ENCODE peak calls at places on chromosomes 13 and 19, in five cellular contexts. One of them, this sample, is unnamed.

GRCh38 chr13:66888698-66889097 is 341.4 kb downstream of the PCDH9 start:
- DNase-seq in tibial nerve: no peak
- DNase-seq in body of pancreas: no peak
- DNase-seq in HCT116: no peak
- DNase-seq in hepatocyte: no peak
- DNase-seq in this sample: no peak

GRCh38 chr19:2081873-2082810 is 14.0 kb downstream of the MOB3A start:
- DNase-seq in tibial nerve: no peak
- DNase-seq in body of pancreas: no peak
- DNase-seq in HCT116: no peak
- DNase-seq in hepatocyte: no peak
- DNase-seq in this sample: no peak

GRCh38 chr13:99009987-99010551 is 32.2 kb upstream of the DOCK9 start:
- DNase-seq in tibial nerve: no peak
- DNase-seq in body of pancreas: no peak
- DNase-seq in HCT116: no peak
- DNase-seq in hepatocyte: no peak
- DNase-seq in this sample: no peak

GRCh38 chr13:43387880-43388279 is 364.5 kb downstream of the DNAJC15 start:
- DNase-seq in tibial nerve: no peak
- DNase-seq in body of pancreas: no peak
- DNase-seq in HCT116: no peak
- DNase-seq in hepatocyte: no peak
- DNase-seq in this sample: no peak

GRCh38 chr13:74210693-74211393 is 76.6 kb upstream of the KLF12 start:
- DNase-seq in tibial nerve: no peak
- DNase-seq in body of pancreas: no peak
- DNase-seq in HCT116: no peak
- DNase-seq in hepatocyte: peak; percentile 21
- DNase-seq in this sample: peak; percentile 32

GRCh38 chr19:710767-711166 is 2.0 kb downstream of the PALM start:
- DNase-seq in tibial nerve: no peak
- DNase-seq in body of pancreas: no peak
- DNase-seq in HCT116: no peak
- DNase-seq in hepatocyte: no peak
- DNase-seq in this sample: peak; percentile 71

GRCh38 chr13:75908137-75908536 is 272.0 kb downstream of the LMO7 start:
- DNase-seq in tibial nerve: no peak
- DNase-seq in body of pancreas: no peak
- DNase-seq in HCT116: no peak
- DNase-seq in hepatocyte: no peak
- DNase-seq in this sample: peak; percentile 44

GRCh38 chr13:35953537-35954206 is 177.5 kb downstream of the DCLK1 start:
- DNase-seq in tibial nerve: peak; percentile 70
- DNase-seq in body of pancreas: peak; percentile 37
- DNase-seq in HCT116: peak; percentile 13
- DNase-seq in hepatocyte: peak; percentile 90
- DNase-seq in this sample: peak; percentile 82

GRCh38 chr13:47121092-47121763 is 224.4 kb upstream of the HTR2A start:
- DNase-seq in tibial nerve: no peak
- DNase-seq in body of pancreas: no peak
- DNase-seq in HCT116: no peak
- DNase-seq in hepatocyte: no peak
- DNase-seq in this sample: no peak

GRCh38 chr19:21705393-21705792 is 62.0 kb downstream of the ZNF100 start:
- DNase-seq in tibial nerve: no peak
- DNase-seq in body of pancreas: no peak
- DNase-seq in HCT116: no peak
- DNase-seq in hepatocyte: no peak
- DNase-seq in this sample: no peak

GRCh38 chr19:46387713-46388130 is 25.6 kb downstream of the CCDC8 start:
- DNase-seq in tibial nerve: no peak
- DNase-seq in body of pancreas: no peak
- DNase-seq in HCT116: no peak
- DNase-seq in hepatocyte: no peak
- DNase-seq in this sample: no peak

GRCh38 chr13:85093808-85094207 is 705.4 kb downstream of the SLITRK6 start:
- DNase-seq in tibial nerve: peak; percentile 19
- DNase-seq in body of pancreas: no peak
- DNase-seq in HCT116: peak; percentile 7
- DNase-seq in hepatocyte: peak; percentile 4
- DNase-seq in this sample: peak; percentile 63

GRCh38 chr13:50893211-50893852 is 16.3 kb upstream of the RNASEH2B start:
- DNase-seq in tibial nerve: no peak
- DNase-seq in body of pancreas: no peak
- DNase-seq in HCT116: no peak
- DNase-seq in hepatocyte: no peak
- DNase-seq in this sample: no peak

GRCh38 chr13:36190771-36191170 is 23.6 kb downstream of the SOHLH2 start:
- DNase-seq in tibial nerve: no peak
- DNase-seq in body of pancreas: no peak
- DNase-seq in HCT116: no peak
- DNase-seq in hepatocyte: no peak
- DNase-seq in this sample: no peak

GRCh38 chr13:64817721-64818120 is 2412.4 kb downstream of the PCDH9 start:
- DNase-seq in tibial nerve: no peak
- DNase-seq in body of pancreas: no peak
- DNase-seq in HCT116: no peak
- DNase-seq in hepatocyte: no peak
- DNase-seq in this sample: no peak

GRCh38 chr19:32828643-32829344 is 40.8 kb downstream of the SLC7A9 start:
- DNase-seq in tibial nerve: no peak
- DNase-seq in body of pancreas: no peak
- DNase-seq in HCT116: no peak
- DNase-seq in hepatocyte: no peak
- DNase-seq in this sample: no peak

GRCh38 chr19:20339444-20339843 is 172.4 kb downstream of the ZNF486 start:
- DNase-seq in tibial nerve: no peak
- DNase-seq in body of pancreas: no peak
- DNase-seq in HCT116: no peak
- DNase-seq in hepatocyte: no peak
- DNase-seq in this sample: no peak

GRCh38 chr19:35363001-35363590 is 4.8 kb downstream of the FFAR3 start:
- DNase-seq in tibial nerve: no peak
- DNase-seq in body of pancreas: no peak
- DNase-seq in HCT116: no peak
- DNase-seq in hepatocyte: no peak
- DNase-seq in this sample: no peak

GRCh38 chr13:24684600-24684998 is 4.4 kb downstream of the ATP12A start:
- DNase-seq in tibial nerve: no peak
- DNase-seq in body of pancreas: no peak
- DNase-seq in HCT116: no peak
- DNase-seq in hepatocyte: no peak
- DNase-seq in this sample: no peak

GRCh38 chr19:48842744-48843162 is 6.5 kb upstream of the HSD17B14 start:
- DNase-seq in tibial nerve: no peak
- DNase-seq in body of pancreas: peak; percentile 50
- DNase-seq in HCT116: peak; percentile 46
- DNase-seq in hepatocyte: peak; percentile 76
- DNase-seq in this sample: no peak

GRCh38 chr13:20706661-20707060 is 3.2 kb downstream of the IL17D start:
- DNase-seq in tibial nerve: no peak
- DNase-seq in body of pancreas: no peak
- DNase-seq in HCT116: no peak
- DNase-seq in hepatocyte: no peak
- DNase-seq in this sample: no peak

GRCh38 chr19:56748443-56748842 is 76.9 kb upstream of the ZNF835 start:
- DNase-seq in tibial nerve: no peak
- DNase-seq in body of pancreas: peak; percentile 18
- DNase-seq in HCT116: no peak
- DNase-seq in hepatocyte: no peak
- DNase-seq in this sample: no peak

GRCh38 chr19:42095814-42096230 is 19.9 kb downstream of the ZNF574 start:
- DNase-seq in tibial nerve: no peak
- DNase-seq in body of pancreas: no peak
- DNase-seq in HCT116: no peak
- DNase-seq in hepatocyte: no peak
- DNase-seq in this sample: no peak

GRCh38 chr13:66345988-66346387 is 884.1 kb downstream of the PCDH9 start:
- DNase-seq in tibial nerve: no peak
- DNase-seq in body of pancreas: no peak
- DNase-seq in HCT116: no peak
- DNase-seq in hepatocyte: no peak
- DNase-seq in this sample: no peak

GRCh38 chr19:7191946-7192691 is 102.1 kb downstream of the INSR start:
- DNase-seq in tibial nerve: no peak
- DNase-seq in body of pancreas: no peak
- DNase-seq in HCT116: no peak
- DNase-seq in hepatocyte: no peak
- DNase-seq in this sample: no peak

GRCh38 chr19:47512948-47513319 is 1.9 kb downstream of the NAPA start:
- DNase-seq in tibial nerve: no peak
- DNase-seq in body of pancreas: no peak
- DNase-seq in HCT116: no peak
- DNase-seq in hepatocyte: no peak
- DNase-seq in this sample: no peak
- H3K4me1 ChIP-seq in tibial nerve: no peaks in the 10 kb centered on the region
- H3K4me1 ChIP-seq in body of pancreas: peaks cover 61% of the 10 kb centered on the region
- H3K4me1 ChIP-seq in HCT116: peaks cover 8% of the 10 kb centered on the region
- H3K4me1 ChIP-seq in hepatocyte: peaks cover 20% of the 10 kb centered on the region
- H3K4me1 ChIP-seq in this sample: peaks cover 37% of the 10 kb centered on the region

DNA sequence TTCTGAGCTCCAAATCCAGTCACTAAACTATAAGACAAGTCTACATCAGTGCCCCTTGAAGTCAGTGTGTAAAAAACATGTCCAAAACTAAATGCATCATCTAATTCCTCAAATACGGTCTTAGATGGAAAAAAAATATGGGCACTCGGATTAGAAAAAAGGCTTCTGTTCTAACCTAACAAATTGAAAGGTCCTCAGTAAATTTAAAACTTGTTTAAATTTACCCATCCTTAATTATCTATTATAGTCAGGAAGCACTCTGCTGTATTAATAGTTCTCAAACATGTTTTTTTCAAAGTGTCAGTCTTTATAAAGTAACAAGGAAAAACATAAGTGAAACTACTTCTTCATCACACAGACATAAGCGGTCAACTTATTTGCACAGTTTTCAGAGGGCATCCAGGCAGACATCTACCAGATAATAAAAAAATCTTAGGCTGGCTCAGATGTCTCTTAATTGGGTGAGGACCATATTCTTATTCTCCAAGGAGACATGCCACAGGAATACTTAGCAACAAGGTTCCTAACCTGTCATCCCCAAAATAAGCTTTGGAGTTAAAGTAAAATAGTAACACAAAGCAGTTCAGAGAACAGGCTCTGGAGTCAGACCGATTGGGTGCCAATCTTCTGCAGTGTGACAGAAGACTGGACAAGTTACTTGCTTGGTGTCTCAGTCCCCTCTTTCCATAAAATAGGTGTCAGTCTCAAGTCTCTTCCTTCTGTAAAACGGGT is 33.4 kb downstream of the ELF1 start:
- DNase-seq in tibial nerve: no peak
- DNase-seq in body of pancreas: no peak
- DNase-seq in HCT116: no peak
- DNase-seq in hepatocyte: no peak
- DNase-seq in this sample: no peak
- H3K4me3 ChIP-seq in tibial nerve: peak overlapping the region; percentile 16
- H3K4me3 ChIP-seq in body of pancreas: no peak overlapping the region
- H3K4me3 ChIP-seq in HCT116: no peak overlapping the region
- H3K4me3 ChIP-seq in hepatocyte: no peak overlapping the region
- H3K4me3 ChIP-seq in this sample: peak overlapping the region; percentile 8

DNA sequence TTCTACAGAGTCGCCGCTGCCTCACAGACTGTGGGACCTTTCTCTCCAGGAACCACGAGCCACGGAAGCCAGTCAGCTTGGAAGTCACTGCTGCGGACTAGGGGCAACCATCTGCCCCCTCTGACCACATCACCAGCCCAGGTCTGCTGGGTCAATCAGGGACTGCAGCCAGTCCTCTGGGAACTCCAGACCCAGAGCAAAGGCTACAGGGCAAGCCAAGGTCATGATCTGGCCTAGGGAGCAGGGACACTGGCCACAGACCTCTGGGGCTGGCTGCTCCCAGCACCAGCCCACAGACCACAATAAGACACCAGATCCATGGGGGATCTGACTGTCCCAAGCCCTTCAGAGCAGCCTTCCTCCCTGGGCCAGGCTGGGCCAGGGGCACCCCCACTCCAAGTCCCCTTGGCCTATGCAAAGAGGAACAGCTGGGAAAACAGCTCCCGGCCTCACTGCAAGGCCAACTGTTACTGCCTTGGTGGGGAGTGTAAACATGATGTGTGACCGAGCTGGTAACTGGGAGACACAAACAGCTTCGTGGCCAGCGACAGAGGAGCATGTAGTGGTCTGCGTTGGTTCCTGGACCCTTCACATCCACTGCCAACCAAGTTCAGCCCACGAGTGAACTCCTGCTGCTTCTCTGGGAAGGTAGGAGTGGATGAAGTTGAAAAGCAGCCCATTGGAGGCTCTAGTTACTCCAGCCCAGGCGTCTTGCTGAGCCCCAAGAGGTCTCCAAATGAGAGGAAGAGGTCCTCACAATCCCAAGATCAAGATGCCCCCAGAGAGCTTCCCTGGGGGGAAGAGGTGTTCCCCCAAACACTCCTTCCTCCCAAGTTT is 1.5 kb downstream of the AKT2 start:
- DNase-seq in tibial nerve: no peak
- DNase-seq in body of pancreas: peak; percentile 64
- DNase-seq in HCT116: no peak
- DNase-seq in hepatocyte: peak; percentile 38
- DNase-seq in this sample: no peak
- H3K4me1 ChIP-seq in tibial nerve: no peaks in the 10 kb centered on the region
- H3K4me1 ChIP-seq in body of pancreas: peaks cover 62% of the 10 kb centered on the region
- H3K4me1 ChIP-seq in HCT116: peaks cover 11% of the 10 kb centered on the region
- H3K4me1 ChIP-seq in hepatocyte: peaks cover 50% of the 10 kb centered on the region
- H3K4me1 ChIP-seq in this sample: peaks cover 17% of the 10 kb centered on the region

GRCh38 chr13:31434613-31435012 is 234.8 kb downstream of the B3GLCT start:
- DNase-seq in tibial nerve: no peak
- DNase-seq in body of pancreas: no peak
- DNase-seq in HCT116: no peak
- DNase-seq in hepatocyte: no peak
- DNase-seq in this sample: no peak

GRCh38 chr13:31437975-31438374 is 238.2 kb downstream of the B3GLCT start:
- DNase-seq in tibial nerve: no peak
- DNase-seq in body of pancreas: no peak
- DNase-seq in HCT116: no peak
- DNase-seq in hepatocyte: no peak
- DNase-seq in this sample: no peak

GRCh38 chr13:31433756-31434155 is 234.0 kb downstream of the B3GLCT start:
- DNase-seq in tibial nerve: no peak
- DNase-seq in body of pancreas: no peak
- DNase-seq in HCT116: no peak
- DNase-seq in hepatocyte: no peak
- DNase-seq in this sample: no peak

GRCh38 chr13:31433201-31433600 is 233.4 kb downstream of the B3GLCT start:
- DNase-seq in tibial nerve: no peak
- DNase-seq in body of pancreas: no peak
- DNase-seq in HCT116: no peak
- DNase-seq in hepatocyte: no peak
- DNase-seq in this sample: no peak

GRCh38 chr13:31436478-31436877 is 236.7 kb downstream of the B3GLCT start:
- DNase-seq in tibial nerve: no peak
- DNase-seq in body of pancreas: no peak
- DNase-seq in HCT116: no peak
- DNase-seq in hepatocyte: no peak
- DNase-seq in this sample: no peak
- H3K4me3 ChIP-seq in tibial nerve: no peak overlapping the region
- H3K4me3 ChIP-seq in body of pancreas: no peak overlapping the region
- H3K4me3 ChIP-seq in HCT116: no peak overlapping the region
- H3K4me3 ChIP-seq in hepatocyte: no peak overlapping the region
- H3K4me3 ChIP-seq in this sample: no peak overlapping the region

This sample was measured in right cardiac atrium.